ENCODE peak calls at places on chromosome X, in nine cellular contexts. One of them, this sample, is unnamed.

GRCh38 chrX:155056471-155056870 is 14.5 kb downstream of the CMC4 start:
- ATAC-seq in left lobe of liver: no peak
- ATAC-seq in activated CD8-positive, alpha-beta memory T cell treated with anti-CD3 and anti-CD28 coated beads, Interleukin-2, amount 10 ng/mL, durations not matched to agents 7 days and 5 days: peak; percentile 69
- ATAC-seq in activated CD8-positive, alpha-beta T cell treated with anti-CD3 and anti-CD28 coated beads, Interleukin-2, amount 10 ng/mL, durations not matched to agents 7 days and 5 days: peak; percentile 73
- ATAC-seq in Panc1: no peak
- ATAC-seq in naive thymus-derived CD4-positive, alpha-beta T cell: no peak
- ATAC-seq in stimulated activated naive CD8-positive, alpha-beta T cell treated with anti-CD3 and anti-CD28 coated beads, Interleukin-15, amount 100 ng/mL, for 72 hours: peak; percentile 80
- ATAC-seq in upper lobe of left lung: no peak
- ATAC-seq in stimulated activated naive B cell treated with anti-CD40 and anti-IgM and Interleukin-4, amounts not matched to agents 10 μg/mL and 1 μg/mL and 100 μg/mL, for 72 hours: no peak
- ATAC-seq in this sample: no peak

GRCh38 chrX:153740631-153741222 is 16.1 kb downstream of the ABCD1 start:
- ATAC-seq in left lobe of liver: no peak
- ATAC-seq in activated CD8-positive, alpha-beta memory T cell treated with anti-CD3 and anti-CD28 coated beads, Interleukin-2, amount 10 ng/mL, durations not matched to agents 7 days and 5 days: no peak
- ATAC-seq in activated CD8-positive, alpha-beta T cell treated with anti-CD3 and anti-CD28 coated beads, Interleukin-2, amount 10 ng/mL, durations not matched to agents 7 days and 5 days: no peak
- ATAC-seq in Panc1: no peak
- ATAC-seq in naive thymus-derived CD4-positive, alpha-beta T cell: no peak
- ATAC-seq in stimulated activated naive CD8-positive, alpha-beta T cell treated with anti-CD3 and anti-CD28 coated beads, Interleukin-15, amount 100 ng/mL, for 72 hours: no peak
- ATAC-seq in upper lobe of left lung: no peak
- ATAC-seq in stimulated activated naive B cell treated with anti-CD40 and anti-IgM and Interleukin-4, amounts not matched to agents 10 μg/mL and 1 μg/mL and 100 μg/mL, for 72 hours: no peak
- ATAC-seq in this sample: no peak

GRCh38 chrX:69027181-69028005 is 137.9 kb downstream of the PJA1 start:
- ATAC-seq in left lobe of liver: peak; percentile 44
- ATAC-seq in activated CD8-positive, alpha-beta memory T cell treated with anti-CD3 and anti-CD28 coated beads, Interleukin-2, amount 10 ng/mL, durations not matched to agents 7 days and 5 days: no peak
- ATAC-seq in activated CD8-positive, alpha-beta T cell treated with anti-CD3 and anti-CD28 coated beads, Interleukin-2, amount 10 ng/mL, durations not matched to agents 7 days and 5 days: no peak
- ATAC-seq in Panc1: peak; percentile 58
- ATAC-seq in naive thymus-derived CD4-positive, alpha-beta T cell: no peak
- ATAC-seq in stimulated activated naive CD8-positive, alpha-beta T cell treated with anti-CD3 and anti-CD28 coated beads, Interleukin-15, amount 100 ng/mL, for 72 hours: peak; percentile 44
- ATAC-seq in upper lobe of left lung: peak; percentile 4
- ATAC-seq in stimulated activated naive B cell treated with anti-CD40 and anti-IgM and Interleukin-4, amounts not matched to agents 10 μg/mL and 1 μg/mL and 100 μg/mL, for 72 hours: peak; percentile 69
- ATAC-seq in this sample: peak; percentile 69

GRCh38 chrX:105328773-105329172 is 108.3 kb upstream of the TEX13A start:
- ATAC-seq in left lobe of liver: no peak
- ATAC-seq in activated CD8-positive, alpha-beta memory T cell treated with anti-CD3 and anti-CD28 coated beads, Interleukin-2, amount 10 ng/mL, durations not matched to agents 7 days and 5 days: no peak
- ATAC-seq in activated CD8-positive, alpha-beta T cell treated with anti-CD3 and anti-CD28 coated beads, Interleukin-2, amount 10 ng/mL, durations not matched to agents 7 days and 5 days: no peak
- ATAC-seq in Panc1: no peak
- ATAC-seq in naive thymus-derived CD4-positive, alpha-beta T cell: no peak
- ATAC-seq in stimulated activated naive CD8-positive, alpha-beta T cell treated with anti-CD3 and anti-CD28 coated beads, Interleukin-15, amount 100 ng/mL, for 72 hours: no peak
- ATAC-seq in upper lobe of left lung: no peak
- ATAC-seq in stimulated activated naive B cell treated with anti-CD40 and anti-IgM and Interleukin-4, amounts not matched to agents 10 μg/mL and 1 μg/mL and 100 μg/mL, for 72 hours: no peak
- ATAC-seq in this sample: no peak

GRCh38 chrX:150842198-150842553 is 56.3 kb downstream of the CD99L2 start:
- ATAC-seq in left lobe of liver: peak; percentile 67
- ATAC-seq in activated CD8-positive, alpha-beta memory T cell treated with anti-CD3 and anti-CD28 coated beads, Interleukin-2, amount 10 ng/mL, durations not matched to agents 7 days and 5 days: no peak
- ATAC-seq in activated CD8-positive, alpha-beta T cell treated with anti-CD3 and anti-CD28 coated beads, Interleukin-2, amount 10 ng/mL, durations not matched to agents 7 days and 5 days: no peak
- ATAC-seq in Panc1: no peak
- ATAC-seq in naive thymus-derived CD4-positive, alpha-beta T cell: no peak
- ATAC-seq in stimulated activated naive CD8-positive, alpha-beta T cell treated with anti-CD3 and anti-CD28 coated beads, Interleukin-15, amount 100 ng/mL, for 72 hours: no peak
- ATAC-seq in upper lobe of left lung: peak; percentile 48
- ATAC-seq in stimulated activated naive B cell treated with anti-CD40 and anti-IgM and Interleukin-4, amounts not matched to agents 10 μg/mL and 1 μg/mL and 100 μg/mL, for 72 hours: no peak
- ATAC-seq in this sample: no peak

GRCh38 chrX:129833153-129834004 is 10.3 kb downstream of the ZDHHC9 start:
- ATAC-seq in left lobe of liver: no peak
- ATAC-seq in activated CD8-positive, alpha-beta memory T cell treated with anti-CD3 and anti-CD28 coated beads, Interleukin-2, amount 10 ng/mL, durations not matched to agents 7 days and 5 days: no peak
- ATAC-seq in activated CD8-positive, alpha-beta T cell treated with anti-CD3 and anti-CD28 coated beads, Interleukin-2, amount 10 ng/mL, durations not matched to agents 7 days and 5 days: no peak
- ATAC-seq in Panc1: no peak
- ATAC-seq in naive thymus-derived CD4-positive, alpha-beta T cell: no peak
- ATAC-seq in stimulated activated naive CD8-positive, alpha-beta T cell treated with anti-CD3 and anti-CD28 coated beads, Interleukin-15, amount 100 ng/mL, for 72 hours: no peak
- ATAC-seq in upper lobe of left lung: peak; percentile 78
- ATAC-seq in stimulated activated naive B cell treated with anti-CD40 and anti-IgM and Interleukin-4, amounts not matched to agents 10 μg/mL and 1 μg/mL and 100 μg/mL, for 72 hours: no peak
- ATAC-seq in this sample: no peak

GRCh38 chrX:41868392-41868977 is 54.9 kb downstream of the CASK start:
- ATAC-seq in left lobe of liver: no peak
- ATAC-seq in activated CD8-positive, alpha-beta memory T cell treated with anti-CD3 and anti-CD28 coated beads, Interleukin-2, amount 10 ng/mL, durations not matched to agents 7 days and 5 days: no peak
- ATAC-seq in activated CD8-positive, alpha-beta T cell treated with anti-CD3 and anti-CD28 coated beads, Interleukin-2, amount 10 ng/mL, durations not matched to agents 7 days and 5 days: no peak
- ATAC-seq in Panc1: no peak
- ATAC-seq in naive thymus-derived CD4-positive, alpha-beta T cell: no peak
- ATAC-seq in stimulated activated naive CD8-positive, alpha-beta T cell treated with anti-CD3 and anti-CD28 coated beads, Interleukin-15, amount 100 ng/mL, for 72 hours: peak; percentile 48
- ATAC-seq in upper lobe of left lung: no peak
- ATAC-seq in stimulated activated naive B cell treated with anti-CD40 and anti-IgM and Interleukin-4, amounts not matched to agents 10 μg/mL and 1 μg/mL and 100 μg/mL, for 72 hours: no peak
- ATAC-seq in this sample: no peak

GRCh38 chrX:120549483-120550452 is 11.0 kb downstream of the CUL4B start:
- ATAC-seq in left lobe of liver: no peak
- ATAC-seq in activated CD8-positive, alpha-beta memory T cell treated with anti-CD3 and anti-CD28 coated beads, Interleukin-2, amount 10 ng/mL, durations not matched to agents 7 days and 5 days: peak; percentile 64
- ATAC-seq in activated CD8-positive, alpha-beta T cell treated with anti-CD3 and anti-CD28 coated beads, Interleukin-2, amount 10 ng/mL, durations not matched to agents 7 days and 5 days: no peak
- ATAC-seq in Panc1: peak; percentile 98
- ATAC-seq in naive thymus-derived CD4-positive, alpha-beta T cell: no peak
- ATAC-seq in stimulated activated naive CD8-positive, alpha-beta T cell treated with anti-CD3 and anti-CD28 coated beads, Interleukin-15, amount 100 ng/mL, for 72 hours: peak; percentile 99
- ATAC-seq in upper lobe of left lung: no peak
- ATAC-seq in stimulated activated naive B cell treated with anti-CD40 and anti-IgM and Interleukin-4, amounts not matched to agents 10 μg/mL and 1 μg/mL and 100 μg/mL, for 72 hours: no peak
- ATAC-seq in this sample: no peak

GRCh38 chrX:96440941-96441340 is 243.7 kb upstream of the DIAPH2 start:
- ATAC-seq in left lobe of liver: peak; percentile 71
- ATAC-seq in activated CD8-positive, alpha-beta memory T cell treated with anti-CD3 and anti-CD28 coated beads, Interleukin-2, amount 10 ng/mL, durations not matched to agents 7 days and 5 days: no peak
- ATAC-seq in activated CD8-positive, alpha-beta T cell treated with anti-CD3 and anti-CD28 coated beads, Interleukin-2, amount 10 ng/mL, durations not matched to agents 7 days and 5 days: no peak
- ATAC-seq in Panc1: no peak
- ATAC-seq in naive thymus-derived CD4-positive, alpha-beta T cell: no peak
- ATAC-seq in stimulated activated naive CD8-positive, alpha-beta T cell treated with anti-CD3 and anti-CD28 coated beads, Interleukin-15, amount 100 ng/mL, for 72 hours: no peak
- ATAC-seq in upper lobe of left lung: no peak
- ATAC-seq in stimulated activated naive B cell treated with anti-CD40 and anti-IgM and Interleukin-4, amounts not matched to agents 10 μg/mL and 1 μg/mL and 100 μg/mL, for 72 hours: no peak
- ATAC-seq in this sample: no peak

GRCh38 chrX:128106630-128107029 is 54.4 kb upstream of the ACTRT1 start:
- ATAC-seq in left lobe of liver: peak; percentile 61
- ATAC-seq in activated CD8-positive, alpha-beta memory T cell treated with anti-CD3 and anti-CD28 coated beads, Interleukin-2, amount 10 ng/mL, durations not matched to agents 7 days and 5 days: no peak
- ATAC-seq in activated CD8-positive, alpha-beta T cell treated with anti-CD3 and anti-CD28 coated beads, Interleukin-2, amount 10 ng/mL, durations not matched to agents 7 days and 5 days: no peak
- ATAC-seq in Panc1: peak; percentile 69
- ATAC-seq in naive thymus-derived CD4-positive, alpha-beta T cell: no peak
- ATAC-seq in stimulated activated naive CD8-positive, alpha-beta T cell treated with anti-CD3 and anti-CD28 coated beads, Interleukin-15, amount 100 ng/mL, for 72 hours: no peak
- ATAC-seq in upper lobe of left lung: no peak
- ATAC-seq in stimulated activated naive B cell treated with anti-CD40 and anti-IgM and Interleukin-4, amounts not matched to agents 10 μg/mL and 1 μg/mL and 100 μg/mL, for 72 hours: peak; percentile 61
- ATAC-seq in this sample: no peak

GRCh38 chrX:3697701-3698279 is 15.7 kb downstream of the PRKX start:
- ATAC-seq in left lobe of liver: no peak
- ATAC-seq in activated CD8-positive, alpha-beta memory T cell treated with anti-CD3 and anti-CD28 coated beads, Interleukin-2, amount 10 ng/mL, durations not matched to agents 7 days and 5 days: no peak
- ATAC-seq in activated CD8-positive, alpha-beta T cell treated with anti-CD3 and anti-CD28 coated beads, Interleukin-2, amount 10 ng/mL, durations not matched to agents 7 days and 5 days: no peak
- ATAC-seq in Panc1: peak; percentile 69
- ATAC-seq in naive thymus-derived CD4-positive, alpha-beta T cell: no peak
- ATAC-seq in stimulated activated naive CD8-positive, alpha-beta T cell treated with anti-CD3 and anti-CD28 coated beads, Interleukin-15, amount 100 ng/mL, for 72 hours: no peak
- ATAC-seq in upper lobe of left lung: no peak
- ATAC-seq in stimulated activated naive B cell treated with anti-CD40 and anti-IgM and Interleukin-4, amounts not matched to agents 10 μg/mL and 1 μg/mL and 100 μg/mL, for 72 hours: no peak
- ATAC-seq in this sample: no peak